ENCODE peak calls at places on chromosomes 5 and 9, in seven cellular contexts. S, Q, E, A, O, R and K are unnamed samples.

GRCh38 chr5:118447350-118447749 is 541.0 kb downstream of the DTWD2 start:
- DNase-seq in S (no peak), Q (no peak), E (no peak), A (no peak), O (no peak), R (no peak), K (no peak)

GRCh38 chr9:86792136-86792535 is 155.2 kb downstream of the GAS1 start:
- DNase-seq in S (no peak), Q (peak), E (peak), A (no peak), O (no peak), R (no peak), K (no peak)

GRCh38 chr5:172173771-172174170 is 14.3 kb downstream of the STK10 start:
- DNase-seq in S (peak), Q (peak), E (peak), A (no peak), O (no peak), R (no peak), K (no peak)

GRCh38 chr9:22105005-22105722 is 96.1 kb upstream of the CDKN2B start:
- DNase-seq in S (no peak), Q (no peak), E (no peak), A (no peak), O (no peak), R (no peak), K (no peak)

GRCh38 chr5:94508421-94509148 is 109.8 kb downstream of the KIAA0825 start:
- DNase-seq in S (no peak), Q (no peak), E (no peak), A (no peak), O (no peak), R (no peak), K (no peak)

GRCh38 chr9:97320080-97320642 is 12.7 kb downstream of the CCDC180 start:
- DNase-seq in S (no peak), Q (no peak), E (no peak), A (no peak), O (no peak), R (no peak), K (no peak)

GRCh38 chr5:146647656-146648199 is 131.7 kb upstream of the GPR151 start:
- DNase-seq in S (no peak), Q (no peak), E (no peak), A (no peak), O (no peak), R (no peak), K (peak)

GRCh38 chr5:31809037-31809910 is 170.3 kb downstream of the PDZD2 start:
- DNase-seq in S (peak), Q (peak), E (peak), A (peak), O (peak), R (peak), K (peak)

GRCh38 chr5:51968756-51969155 is 585.5 kb downstream of the ISL1 start:
- DNase-seq in S (no peak), Q (no peak), E (no peak), A (no peak), O (no peak), R (no peak), K (no peak)

DNA sequence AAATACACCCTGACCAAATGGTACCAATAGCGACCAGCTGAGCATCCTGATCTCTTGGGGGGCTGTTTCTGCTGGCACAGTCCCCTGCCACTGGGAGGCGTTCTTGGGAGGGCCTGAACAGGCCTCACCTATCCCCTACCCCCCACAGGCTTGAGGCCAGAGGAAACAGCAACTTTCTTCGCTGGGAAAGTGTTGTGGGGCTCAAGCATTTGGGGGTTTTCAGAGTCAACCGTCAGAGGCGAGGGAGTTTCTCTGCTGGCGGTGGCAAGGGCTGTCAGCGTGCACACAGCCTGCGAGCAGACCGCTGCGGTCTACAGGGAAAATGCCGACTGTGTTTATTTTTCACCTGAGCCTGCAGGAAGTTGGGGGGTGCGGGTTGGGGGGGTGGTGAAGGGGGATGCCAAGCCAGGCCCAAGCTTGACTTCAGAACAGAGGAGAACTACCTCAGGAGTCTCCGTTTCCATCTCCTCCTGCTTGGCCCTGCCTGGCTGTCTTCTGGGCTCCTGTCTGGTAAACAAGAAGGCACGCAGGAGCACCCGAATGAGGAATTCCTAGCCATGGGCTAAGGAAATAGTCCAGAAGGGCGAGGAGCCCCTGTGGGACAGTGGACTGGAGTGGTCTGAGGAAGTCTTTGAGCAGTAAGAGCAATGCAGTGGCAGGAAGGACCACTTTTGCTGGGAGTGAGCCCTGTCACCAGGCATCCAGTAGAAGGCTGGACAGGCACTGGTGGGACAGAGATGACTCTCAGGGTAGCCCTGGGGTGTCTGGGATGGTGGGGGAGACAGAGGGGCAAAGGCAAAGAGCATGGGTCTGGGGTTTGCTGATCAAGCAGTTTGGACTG is 18.1 kb downstream of the TCF7 start:
- DNase-seq in S (no peak), Q (no peak), E (no peak), A (no peak), O (no peak), R (no peak), K (peak)
- TF ChIP-seq CTCF in S (no peak), Q (no peak), E (no peak), A (no peak), O (no peak), R (no peak), K (no peak)

DNA sequence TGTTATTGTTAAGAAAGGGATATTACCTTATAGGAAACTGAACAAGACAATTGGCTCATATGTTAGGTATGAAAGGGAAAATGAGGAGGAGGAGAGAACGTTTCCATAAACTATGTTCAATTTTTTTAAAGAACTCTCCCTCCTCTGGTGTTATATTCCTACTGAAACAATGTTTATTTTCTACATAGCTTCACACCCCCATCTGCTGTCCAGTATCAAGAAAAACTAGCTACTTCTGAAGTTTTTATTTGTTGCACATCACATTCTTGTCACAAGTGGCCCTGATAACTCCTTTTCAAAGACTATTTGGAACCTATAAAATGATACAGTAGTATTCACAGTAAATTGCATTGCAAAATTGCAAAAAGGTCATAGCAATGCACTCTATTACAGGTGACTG is 223.4 kb upstream of the FAM174A start:
- DNase-seq in S (no peak), Q (peak), E (no peak), A (no peak), O (peak), R (no peak), K (no peak)
- TF ChIP-seq CTCF in S (no peak), Q (peak), E (no peak), A (no peak), O (no peak), R (no peak), K (no peak)

DNA sequence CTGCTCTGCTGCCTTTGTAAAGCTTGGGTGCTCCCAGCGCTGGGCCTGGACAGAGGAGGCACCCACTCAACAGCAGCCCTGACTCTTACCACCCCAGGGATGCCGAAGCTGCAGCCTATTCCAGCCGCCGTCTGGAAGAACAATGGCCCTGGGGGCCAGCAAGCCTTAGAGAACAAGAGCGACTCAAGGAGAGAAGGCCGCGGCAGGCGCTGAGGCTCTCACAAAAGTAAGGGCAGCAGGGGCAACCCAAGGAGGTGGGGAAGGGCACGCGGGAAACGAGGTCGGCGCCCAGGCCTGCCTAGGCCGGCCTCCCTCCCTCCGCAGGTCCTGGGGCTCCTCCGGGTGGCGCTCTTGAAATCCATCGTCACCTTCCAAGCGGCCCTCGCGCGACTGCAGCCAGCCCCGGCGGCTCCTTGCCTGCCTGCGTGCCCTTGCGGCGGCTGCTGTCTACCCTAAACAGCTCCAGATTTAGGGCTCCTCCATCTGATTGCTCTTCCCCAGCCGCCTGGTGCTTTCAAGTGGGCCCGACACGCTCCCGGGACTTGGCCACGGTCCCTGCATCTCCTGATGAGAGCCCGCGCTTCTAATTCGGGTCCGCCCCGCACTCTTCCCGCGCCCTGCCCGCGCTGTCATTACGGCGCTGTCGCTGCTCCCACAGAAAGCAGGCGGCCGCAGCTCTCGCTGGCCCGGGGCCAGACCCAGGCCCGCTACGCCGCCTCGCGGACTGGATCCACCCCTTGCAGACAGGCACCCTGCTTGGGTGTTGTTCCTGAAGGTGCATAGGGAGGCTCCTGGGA is 213.3 kb downstream of the SEMA6A start:
- DNase-seq in S (peak), Q (no peak), E (peak), A (peak), O (no peak), R (no peak), K (peak)
- TF ChIP-seq CTCF in S (peak), Q (no peak), E (no peak), A (peak), O (no peak), R (no peak), K (no peak)

DNA sequence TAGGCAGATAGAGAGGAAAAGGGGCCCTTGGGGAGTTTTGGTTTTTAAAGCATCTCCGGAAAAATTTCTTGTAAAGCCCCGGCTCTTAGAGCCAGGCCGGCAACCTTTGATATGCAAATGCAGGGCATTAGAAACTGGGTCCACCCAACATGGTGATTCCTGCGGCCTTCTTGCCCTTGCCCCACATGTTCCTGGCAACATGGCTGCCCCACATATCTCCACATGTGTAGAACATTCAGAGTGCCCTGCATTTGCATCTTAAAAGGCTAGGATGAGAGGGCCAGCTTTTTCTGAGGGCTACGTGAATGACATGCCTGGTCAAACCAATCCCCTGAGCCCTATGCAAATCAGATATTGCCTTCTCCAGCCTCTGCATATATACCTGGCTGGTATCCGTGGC is 5.0 kb upstream of the SNAPC3 start:
- DNase-seq in S (no peak), Q (no peak), E (no peak), A (no peak), O (no peak), R (no peak), K (no peak)
- TF ChIP-seq CTCF in S (no peak), Q (no peak), E (no peak), A (no peak), O (no peak), R (no peak), K (no peak)

GRCh38 chr5:127136908-127137307 is 63.6 kb upstream of the C5orf63 start:
- DNase-seq in S (no peak), Q (no peak), E (no peak), A (no peak), O (no peak), R (no peak), K (no peak)
- TF ChIP-seq CTCF in S (no peak), Q (no peak), E (no peak), A (no peak), O (no peak), R (no peak), K (no peak)